ENCODE peak calls at places on chromosome 7, in nine cellular contexts. P is right lobe of liver, W is NB4, H is cardiac muscle cell, J is choroid plexus epithelial cell, L is mucosa of descending colon, N is brain microvascular endothelial cell, M is retinal pigment epithelial cell, Q is fibroblast of lung. K is an unnamed sample.

GRCh38 chr7:4861673-4862072 is at the start of gene PAPOLB:
- DNase-seq in N (no peak), P (no peak), L (no peak), W (no peak), H (no peak), J (no peak), Q (no peak), M (no peak), K (no peak)

GRCh38 chr7:75575488-75576112 is 83.5 kb downstream of the SPDYE5 start:
- DNase-seq in H (no peak), Q (no peak), N (no peak), M (no peak), P (no peak), W (no peak), L (no peak), J (no peak), K (no peak)

GRCh38 chr7:143279186-143280098 is 5.3 kb upstream of the TMEM139 start:
- DNase-seq in W (no peak), Q (peak), H (no peak), J (peak), N (peak), M (peak), P (no peak), L (no peak), K (no peak)

GRCh38 chr7:110809832-110810231 is 281.1 kb upstream of the LRRN3 start:
- DNase-seq in J (no peak), N (no peak), L (no peak), H (no peak), M (no peak), W (no peak), Q (no peak), P (no peak), K (no peak)

GRCh38 chr7:26525413-26526287 is 234.0 kb downstream of the SNX10 start:
- DNase-seq in H (no peak), W (no peak), M (no peak), J (no peak), N (no peak), Q (no peak), P (no peak), L (no peak), K (no peak)

GRCh38 chr7:93890041-93890463 is 501 bp downstream of the TFPI2 start:
- DNase-seq in W (no peak), P (no peak), H (peak), M (no peak), L (no peak), Q (peak), J (peak), N (peak), K (peak)

GRCh38 chr7:74141705-74142104 is 32.5 kb upstream of the EIF4H start:
- DNase-seq in P (no peak), H (no peak), N (no peak), J (no peak), L (no peak), W (peak), Q (no peak), M (no peak), K (no peak)

GRCh38 chr7:105691692-105692564 is 110.6 kb upstream of the EFCAB10 start:
- DNase-seq in L (peak), H (no peak), W (peak), M (no peak), Q (peak), N (peak), J (peak), P (peak), K (no peak)

GRCh38 chr7:135499818-135500217 is 10.1 kb downstream of the CNOT4 start:
- DNase-seq in H (no peak), L (no peak), P (no peak), N (no peak), J (no peak), Q (no peak), M (no peak), W (peak), K (no peak)

GRCh38 chr7:98107313-98107691 is 640 bp downstream of the LMTK2 start:
- DNase-seq in N (no peak), M (no peak), J (peak), W (peak), P (no peak), L (peak), H (peak), Q (no peak), K (no peak)

GRCh38 chr7:136342221-136342620 is 365.1 kb upstream of the MTPN start:
- DNase-seq in H (no peak), J (no peak), L (no peak), Q (no peak), M (no peak), N (no peak), P (no peak), W (no peak), K (no peak)

GRCh38 chr7:106715730-106716129 is 54.8 kb upstream of the CCDC71L start:
- DNase-seq in W (no peak), L (no peak), M (no peak), H (no peak), P (no peak), Q (no peak), J (no peak), N (no peak), K (no peak)

GRCh38 chr7:1662101-1662500 is 8.0 kb upstream of the ELFN1 start:
- DNase-seq in P (peak), H (no peak), N (no peak), Q (no peak), W (no peak), J (no peak), L (peak), M (no peak), K (no peak)

GRCh38 chr7:126495001-126495400 is 757.7 kb downstream of the GRM8 start:
- DNase-seq in P (no peak), L (no peak), M (peak), J (peak), Q (no peak), N (no peak), H (no peak), W (no peak), K (no peak)

GRCh38 chr7:124462249-124462648 is 303.3 kb downstream of the GPR37 start:
- DNase-seq in Q (peak), P (no peak), N (no peak), H (no peak), L (no peak), J (peak), M (no peak), W (no peak), K (no peak)

GRCh38 chr7:5693529-5693928 is 87.9 kb downstream of the RNF216 start:
- DNase-seq in J (peak), N (peak), H (peak), W (peak), M (no peak), P (no peak), L (no peak), Q (peak), K (no peak)

GRCh38 chr7:84985073-84985784 is 201.6 kb downstream of the SEMA3D start:
- DNase-seq in M (no peak), H (no peak), J (peak), P (no peak), W (no peak), N (no peak), Q (peak), L (no peak), K (no peak)

GRCh38 chr7:84183741-84184140 is 10.8 kb downstream of the SEMA3A start:
- DNase-seq in J (no peak), Q (no peak), H (no peak), P (no peak), M (no peak), N (no peak), W (no peak), L (no peak), K (no peak)

GRCh38 chr7:55128693-55129394 is 110.0 kb downstream of the EGFR start:
- DNase-seq in N (peak), P (no peak), J (peak), Q (peak), W (no peak), H (no peak), M (no peak), L (no peak), K (no peak)

GRCh38 chr7:55239406-55239805 is 125.7 kb upstream of the LANCL2 start:
- DNase-seq in Q (no peak), M (no peak), H (no peak), P (no peak), N (no peak), L (no peak), J (no peak), W (no peak), K (no peak)

GRCh38 chr7:12898610-12899009 is 211.2 kb downstream of the ARL4A start:
- DNase-seq in Q (no peak), P (no peak), W (no peak), N (no peak), M (no peak), H (no peak), L (no peak), J (no peak), K (no peak)

GRCh38 chr7:131182446-131183075 is 145.1 kb upstream of the MKLN1 start:
- DNase-seq in J (no peak), P (no peak), M (no peak), N (no peak), H (no peak), Q (no peak), W (no peak), L (no peak), K (no peak)

GRCh38 chr7:140754506-140754905 is 58.0 kb downstream of the NDUFB2 start:
- DNase-seq in H (no peak), M (no peak), Q (peak), P (no peak), J (no peak), W (no peak), N (no peak), L (no peak), K (no peak)

DNA sequence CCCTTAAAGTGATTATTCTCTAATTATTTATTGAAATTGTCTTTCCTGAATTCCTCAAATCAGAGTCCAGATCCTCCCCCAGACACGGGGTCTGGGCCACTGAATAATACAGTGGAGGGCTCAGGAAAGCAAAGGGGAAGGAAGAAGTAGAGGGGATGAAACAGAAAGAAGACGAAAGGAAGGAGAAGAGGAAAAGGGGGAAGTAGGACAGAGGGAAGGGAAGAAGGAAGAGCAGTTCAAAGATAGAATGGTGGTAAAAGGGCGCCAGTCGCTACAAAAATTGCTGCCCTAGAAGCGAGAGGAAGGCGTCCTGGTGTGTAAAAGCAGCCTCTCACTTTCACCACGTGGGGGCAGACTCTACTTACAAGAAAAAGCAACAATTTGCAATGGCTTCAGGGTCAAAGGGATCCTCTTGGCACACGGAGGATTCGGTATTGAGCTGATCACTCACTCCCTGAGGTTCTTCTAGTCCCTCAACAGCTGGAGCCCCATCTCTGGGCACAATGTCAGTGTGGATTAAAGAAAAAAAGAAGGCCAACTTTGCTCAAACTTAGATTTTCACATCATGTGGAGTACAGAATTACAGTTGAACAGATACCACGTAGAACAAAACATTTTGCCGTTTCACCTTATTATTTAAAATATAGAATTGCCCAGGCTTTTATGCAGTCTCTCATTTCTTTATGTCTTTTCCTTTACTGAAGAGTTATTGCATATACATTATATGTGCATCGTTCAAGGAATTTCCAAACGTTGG is 31.4 kb upstream of the NPVF start:
- DNase-seq in J (peak), Q (peak), L (peak), M (peak), P (peak), H (peak), N (peak), W (peak), K (peak)
- TF ChIP-seq CTCF in J (peak), Q (peak), L (peak), M (peak), P (peak), H (peak), N (peak), W (peak), K (peak)

DNA sequence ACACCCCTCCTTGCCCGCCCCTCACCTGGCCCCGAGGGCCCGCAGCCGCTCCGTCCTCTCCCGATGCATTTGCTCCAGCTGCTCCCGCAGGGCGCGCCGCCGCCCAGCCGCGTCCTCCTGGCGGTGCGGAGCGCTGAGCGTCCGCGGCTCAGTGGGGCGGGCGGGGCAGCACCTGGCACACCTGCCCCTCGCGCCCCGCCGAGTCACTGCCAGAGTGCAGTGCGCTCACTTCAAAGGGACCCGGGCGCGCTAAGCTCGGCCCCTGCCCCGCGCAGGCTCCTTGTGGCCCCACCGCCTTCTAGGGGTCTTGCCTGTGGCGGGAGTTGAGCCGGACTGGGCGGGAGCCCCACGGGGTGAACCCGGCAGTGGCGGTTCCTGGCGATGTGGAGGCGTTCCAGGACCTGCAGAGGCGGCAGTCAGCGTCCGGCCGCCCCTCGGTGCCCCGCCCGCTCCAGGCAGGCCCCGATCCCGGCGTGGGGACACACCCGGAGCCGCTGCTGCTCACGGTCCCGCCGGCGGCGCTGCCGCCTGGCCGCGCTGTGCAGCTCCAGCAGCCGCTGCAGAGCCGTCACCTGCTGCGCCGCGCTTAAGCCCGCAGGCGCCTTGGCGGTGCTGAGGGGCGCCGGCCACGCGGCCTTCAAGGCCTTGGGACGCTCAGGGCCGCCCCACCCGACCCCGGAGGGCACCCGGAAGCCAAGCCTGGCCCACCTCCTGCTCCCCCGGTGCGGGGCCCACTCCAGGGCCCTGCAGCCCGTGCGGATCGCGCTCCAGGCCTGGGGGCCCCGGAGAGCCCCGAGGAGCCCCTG is 6.7 kb downstream of the ATP6V1F start:
- DNase-seq in Q (peak), L (peak), N (no peak), M (no peak), W (peak), P (no peak), J (peak), H (peak), K (peak)
- TF ChIP-seq CTCF in Q (no peak), L (peak), N (peak), M (no peak), W (no peak), P (peak), J (no peak), H (no peak), K (no peak)

DNA sequence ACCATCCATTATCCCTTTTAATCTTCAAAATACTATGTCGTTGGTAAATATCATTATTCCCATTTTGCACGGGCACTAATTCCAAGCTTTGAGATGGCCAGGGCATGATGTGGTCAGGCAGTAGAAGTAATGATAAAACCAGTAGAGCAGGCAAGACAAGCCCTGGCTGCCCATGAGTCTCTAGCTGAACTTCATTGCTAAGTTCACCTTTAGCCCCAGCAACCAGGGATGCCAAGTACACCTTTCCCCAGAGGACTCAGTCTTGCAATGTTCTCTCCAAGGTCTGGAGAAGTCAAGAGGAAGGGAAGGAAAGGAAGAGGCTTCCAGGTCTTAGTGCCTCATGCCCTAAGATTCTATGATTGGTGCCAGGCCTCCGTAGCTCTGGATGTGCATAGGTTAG is 203.2 kb downstream of the PLXNA4 start:
- DNase-seq in L (no peak), W (no peak), M (no peak), Q (no peak), H (no peak), N (no peak), J (no peak), P (no peak), K (no peak)
- TF ChIP-seq CTCF in L (no peak), W (no peak), M (no peak), Q (no peak), H (no peak), N (no peak), J (no peak), P (no peak), K (no peak)

DNA sequence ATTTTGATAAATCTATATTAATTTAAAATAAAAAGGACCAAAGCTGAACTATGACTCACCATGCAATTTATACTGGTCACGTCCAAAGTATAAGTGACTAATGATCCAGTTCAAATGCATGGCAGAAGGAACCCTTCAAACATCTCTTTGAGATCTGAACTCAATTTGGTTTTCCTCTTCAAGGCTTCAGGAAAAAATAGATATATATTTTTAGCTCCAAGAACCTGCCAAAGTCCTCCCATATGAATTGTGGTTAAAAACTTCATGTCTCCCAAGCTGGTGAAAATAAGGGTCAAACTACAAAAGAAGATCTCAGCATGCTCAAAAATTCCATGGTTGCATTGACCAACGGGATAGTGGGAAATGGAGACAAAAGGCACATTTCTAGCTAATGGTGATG is 34.6 kb upstream of the PDE1C start:
- DNase-seq in Q (peak), M (no peak), W (no peak), J (no peak), L (no peak), N (no peak), H (no peak), P (no peak), K (no peak)
- TF ChIP-seq CTCF in Q (no peak), M (no peak), W (no peak), J (no peak), L (no peak), N (no peak), H (no peak), P (no peak), K (no peak)

GRCh38 chr7:22822486-22823141 is at the start of gene TOMM7:
- DNase-seq in N (peak), L (peak), H (peak), M (peak), Q (peak), W (peak), J (peak), P (peak), K (peak)
- TF ChIP-seq CTCF in N (no peak), L (no peak), H (peak), M (peak), Q (no peak), W (no peak), J (peak), P (peak), K (no peak)

K was measured in progenitor cell of endocrine pancreas.